ENCODE peak calls at places on chromosomes 5 and 9, in eight cellular contexts. One of them, this sample, is unnamed. For H3K36me3, the result is how much of the 10 kb centered on the place peaks cover.

GRCh38 chr5:179969110-179969509 is 61.4 kb upstream of the TBC1D9B start:
- DNase-seq in CD4-positive, CD25-positive, alpha-beta regulatory T cell: no peak
- DNase-seq in BJ: no peak
- DNase-seq in GM23248: no peak
- DNase-seq in uterus: no peak
- DNase-seq in psoas muscle: no peak
- DNase-seq in CD8-positive, alpha-beta memory T cell: no peak
- DNase-seq in pancreas: no peak
- DNase-seq in this sample: no peak

GRCh38 chr9:106277931-106278330 is 583.6 kb downstream of the TMEM38B start:
- DNase-seq in CD4-positive, CD25-positive, alpha-beta regulatory T cell: no peak
- DNase-seq in uterus: no peak
- DNase-seq in GM23248: no peak
- DNase-seq in BJ: no peak
- DNase-seq in CD8-positive, alpha-beta memory T cell: no peak
- DNase-seq in psoas muscle: no peak
- DNase-seq in pancreas: no peak
- DNase-seq in this sample: no peak

GRCh38 chr9:110015759-110016158 is 192.2 kb downstream of the C9orf152 start:
- DNase-seq in pancreas: no peak
- DNase-seq in uterus: no peak
- DNase-seq in GM23248: peak
- DNase-seq in CD8-positive, alpha-beta memory T cell: no peak
- DNase-seq in CD4-positive, CD25-positive, alpha-beta regulatory T cell: no peak
- DNase-seq in psoas muscle: no peak
- DNase-seq in BJ: no peak
- DNase-seq in this sample: no peak

GRCh38 chr5:141494761-141495455 is 6.0 kb downstream of the PCDHGC5 start:
- DNase-seq in GM23248: no peak
- DNase-seq in BJ: no peak
- DNase-seq in psoas muscle: no peak
- DNase-seq in CD8-positive, alpha-beta memory T cell: no peak
- DNase-seq in uterus: no peak
- DNase-seq in CD4-positive, CD25-positive, alpha-beta regulatory T cell: no peak
- DNase-seq in pancreas: no peak
- DNase-seq in this sample: no peak

GRCh38 chr5:142215915-142216681 is 107.5 kb downstream of the NDFIP1 start:
- DNase-seq in CD8-positive, alpha-beta memory T cell: no peak
- DNase-seq in pancreas: no peak
- DNase-seq in BJ: peak
- DNase-seq in psoas muscle: peak
- DNase-seq in uterus: peak
- DNase-seq in CD4-positive, CD25-positive, alpha-beta regulatory T cell: no peak
- DNase-seq in GM23248: peak
- DNase-seq in this sample: peak

GRCh38 chr9:6759114-6759977 is 1.6 kb downstream of the KDM4C start:
- DNase-seq in uterus: no peak
- DNase-seq in CD4-positive, CD25-positive, alpha-beta regulatory T cell: peak
- DNase-seq in psoas muscle: no peak
- DNase-seq in BJ: peak
- DNase-seq in pancreas: peak
- DNase-seq in CD8-positive, alpha-beta memory T cell: peak
- DNase-seq in GM23248: peak
- DNase-seq in this sample: no peak

GRCh38 chr9:79263666-79264460 is 307.9 kb upstream of the TLE4 start:
- DNase-seq in CD8-positive, alpha-beta memory T cell: no peak
- DNase-seq in psoas muscle: no peak
- DNase-seq in GM23248: peak
- DNase-seq in CD4-positive, CD25-positive, alpha-beta regulatory T cell: no peak
- DNase-seq in pancreas: no peak
- DNase-seq in uterus: no peak
- DNase-seq in BJ: no peak
- DNase-seq in this sample: peak

GRCh38 chr5:14628346-14628745 is 36.2 kb upstream of the OTULIN start:
- DNase-seq in CD4-positive, CD25-positive, alpha-beta regulatory T cell: peak
- DNase-seq in psoas muscle: no peak
- DNase-seq in uterus: no peak
- DNase-seq in pancreas: no peak
- DNase-seq in CD8-positive, alpha-beta memory T cell: peak
- DNase-seq in GM23248: peak
- DNase-seq in BJ: peak
- DNase-seq in this sample: no peak

GRCh38 chr9:124780060-124780756 is 3.3 kb downstream of the OLFML2A start:
- DNase-seq in CD8-positive, alpha-beta memory T cell: no peak
- DNase-seq in uterus: peak
- DNase-seq in BJ: no peak
- DNase-seq in GM23248: peak
- DNase-seq in CD4-positive, CD25-positive, alpha-beta regulatory T cell: no peak
- DNase-seq in psoas muscle: peak
- DNase-seq in pancreas: peak
- DNase-seq in this sample: peak

GRCh38 chr5:147855774-147856069 is 22.8 kb upstream of the SCGB3A2 start:
- DNase-seq in psoas muscle: no peak
- DNase-seq in uterus: no peak
- DNase-seq in CD4-positive, CD25-positive, alpha-beta regulatory T cell: no peak
- DNase-seq in pancreas: no peak
- DNase-seq in GM23248: peak
- DNase-seq in BJ: no peak
- DNase-seq in CD8-positive, alpha-beta memory T cell: no peak
- DNase-seq in this sample: no peak

GRCh38 chr5:88279584-88279983 is 10.9 kb upstream of the TMEM161B start:
- DNase-seq in psoas muscle: no peak
- DNase-seq in uterus: no peak
- DNase-seq in CD8-positive, alpha-beta memory T cell: no peak
- DNase-seq in BJ: no peak
- DNase-seq in CD4-positive, CD25-positive, alpha-beta regulatory T cell: no peak
- DNase-seq in pancreas: no peak
- DNase-seq in GM23248: peak
- DNase-seq in this sample: no peak

GRCh38 chr5:141864371-141865370 is 13.5 kb downstream of the PCDH1 start:
- DNase-seq in pancreas: no peak
- DNase-seq in CD8-positive, alpha-beta memory T cell: no peak
- DNase-seq in uterus: no peak
- DNase-seq in BJ: no peak
- DNase-seq in CD4-positive, CD25-positive, alpha-beta regulatory T cell: no peak
- DNase-seq in GM23248: no peak
- DNase-seq in psoas muscle: no peak
- DNase-seq in this sample: no peak

GRCh38 chr5:98713856-98714255 is 59.6 kb upstream of the RGMB start:
- DNase-seq in uterus: no peak
- DNase-seq in BJ: no peak
- DNase-seq in CD4-positive, CD25-positive, alpha-beta regulatory T cell: no peak
- DNase-seq in GM23248: no peak
- DNase-seq in pancreas: no peak
- DNase-seq in CD8-positive, alpha-beta memory T cell: no peak
- DNase-seq in psoas muscle: no peak
- DNase-seq in this sample: no peak

GRCh38 chr5:79436224-79436623 is 77.7 kb downstream of the HOMER1 start:
- DNase-seq in psoas muscle: no peak
- DNase-seq in uterus: no peak
- DNase-seq in BJ: peak
- DNase-seq in pancreas: no peak
- DNase-seq in CD8-positive, alpha-beta memory T cell: no peak
- DNase-seq in GM23248: peak
- DNase-seq in CD4-positive, CD25-positive, alpha-beta regulatory T cell: no peak
- DNase-seq in this sample: no peak

GRCh38 chr5:172452398-172453205 is 1.7 kb downstream of the SH3PXD2B start:
- DNase-seq in CD8-positive, alpha-beta memory T cell: no peak
- DNase-seq in BJ: peak
- DNase-seq in psoas muscle: no peak
- DNase-seq in uterus: no peak
- DNase-seq in CD4-positive, CD25-positive, alpha-beta regulatory T cell: no peak
- DNase-seq in GM23248: peak
- DNase-seq in pancreas: peak
- DNase-seq in this sample: no peak

GRCh38 chr5:17235736-17236330 is 18.4 kb downstream of the BASP1 start:
- DNase-seq in GM23248: peak
- DNase-seq in CD8-positive, alpha-beta memory T cell: no peak
- DNase-seq in pancreas: no peak
- DNase-seq in psoas muscle: no peak
- DNase-seq in uterus: no peak
- DNase-seq in BJ: no peak
- DNase-seq in CD4-positive, CD25-positive, alpha-beta regulatory T cell: no peak
- DNase-seq in this sample: no peak

GRCh38 chr9:105188746-105189145 is 55.7 kb upstream of the SLC44A1 start:
- DNase-seq in pancreas: no peak
- DNase-seq in BJ: no peak
- DNase-seq in CD8-positive, alpha-beta memory T cell: no peak
- DNase-seq in CD4-positive, CD25-positive, alpha-beta regulatory T cell: no peak
- DNase-seq in GM23248: no peak
- DNase-seq in uterus: no peak
- DNase-seq in psoas muscle: no peak
- DNase-seq in this sample: no peak

DNA sequence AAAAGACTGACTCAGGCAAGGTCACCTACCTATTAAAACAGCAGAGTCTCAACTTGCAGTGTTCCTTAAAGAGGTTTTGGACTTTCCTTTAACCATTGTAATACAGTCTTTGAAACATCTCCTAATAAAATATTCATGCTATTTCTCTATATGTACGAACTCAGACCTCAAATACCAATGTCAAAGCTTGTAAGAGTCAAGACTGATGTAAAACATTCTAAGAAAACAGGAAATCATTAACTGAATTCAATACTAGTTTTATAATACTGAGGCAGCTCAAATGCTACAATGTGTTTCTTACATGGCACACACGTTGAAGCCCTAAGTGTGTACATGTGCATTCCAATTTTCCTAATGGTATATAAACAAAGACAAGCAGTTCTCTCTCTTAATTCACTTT is 11.7 kb downstream of the PSIP1 start:
- DNase-seq in uterus: no peak
- DNase-seq in GM23248: no peak
- DNase-seq in psoas muscle: no peak
- DNase-seq in CD8-positive, alpha-beta memory T cell: no peak
- DNase-seq in BJ: no peak
- DNase-seq in CD4-positive, CD25-positive, alpha-beta regulatory T cell: no peak
- DNase-seq in pancreas: no peak
- DNase-seq in this sample: no peak
- H3K36me3 ChIP-seq in uterus: under half
- H3K36me3 ChIP-seq in GM23248: under half
- H3K36me3 ChIP-seq in psoas muscle: under half
- H3K36me3 ChIP-seq in CD8-positive, alpha-beta memory T cell: under half
- H3K36me3 ChIP-seq in BJ: under half
- H3K36me3 ChIP-seq in CD4-positive, CD25-positive, alpha-beta regulatory T cell: under half
- H3K36me3 ChIP-seq in pancreas: under half
- H3K36me3 ChIP-seq in this sample: under half

GRCh38 chr5:151664694-151665583 is 21.8 kb downstream of the SPARC start:
- DNase-seq in uterus: peak
- DNase-seq in BJ: no peak
- DNase-seq in GM23248: peak
- DNase-seq in CD8-positive, alpha-beta memory T cell: no peak
- DNase-seq in psoas muscle: peak
- DNase-seq in pancreas: no peak
- DNase-seq in CD4-positive, CD25-positive, alpha-beta regulatory T cell: no peak
- DNase-seq in this sample: peak
- H3K36me3 ChIP-seq in uterus: under half
- H3K36me3 ChIP-seq in BJ: half or more
- H3K36me3 ChIP-seq in GM23248: half or more
- H3K36me3 ChIP-seq in CD8-positive, alpha-beta memory T cell: under half
- H3K36me3 ChIP-seq in psoas muscle: half or more
- H3K36me3 ChIP-seq in pancreas: under half
- H3K36me3 ChIP-seq in CD4-positive, CD25-positive, alpha-beta regulatory T cell: under half
- H3K36me3 ChIP-seq in this sample: half or more

GRCh38 chr9:137569609-137570203 is 9.0 kb downstream of the DPH7 start:
- DNase-seq in psoas muscle: no peak
- DNase-seq in GM23248: no peak
- DNase-seq in CD8-positive, alpha-beta memory T cell: no peak
- DNase-seq in BJ: no peak
- DNase-seq in pancreas: no peak
- DNase-seq in uterus: no peak
- DNase-seq in CD4-positive, CD25-positive, alpha-beta regulatory T cell: no peak
- DNase-seq in this sample: no peak

GRCh38 chr9:137570566-137570965 is 8.2 kb downstream of the DPH7 start:
- DNase-seq in GM23248: no peak
- DNase-seq in uterus: no peak
- DNase-seq in pancreas: no peak
- DNase-seq in BJ: no peak
- DNase-seq in CD4-positive, CD25-positive, alpha-beta regulatory T cell: no peak
- DNase-seq in psoas muscle: no peak
- DNase-seq in CD8-positive, alpha-beta memory T cell: no peak
- DNase-seq in this sample: no peak

GRCh38 chr9:137564134-137564533 is 12.5 kb downstream of the MRPL41 start:
- DNase-seq in CD4-positive, CD25-positive, alpha-beta regulatory T cell: no peak
- DNase-seq in pancreas: no peak
- DNase-seq in CD8-positive, alpha-beta memory T cell: no peak
- DNase-seq in uterus: no peak
- DNase-seq in GM23248: no peak
- DNase-seq in BJ: no peak
- DNase-seq in psoas muscle: no peak
- DNase-seq in this sample: no peak

DNA sequence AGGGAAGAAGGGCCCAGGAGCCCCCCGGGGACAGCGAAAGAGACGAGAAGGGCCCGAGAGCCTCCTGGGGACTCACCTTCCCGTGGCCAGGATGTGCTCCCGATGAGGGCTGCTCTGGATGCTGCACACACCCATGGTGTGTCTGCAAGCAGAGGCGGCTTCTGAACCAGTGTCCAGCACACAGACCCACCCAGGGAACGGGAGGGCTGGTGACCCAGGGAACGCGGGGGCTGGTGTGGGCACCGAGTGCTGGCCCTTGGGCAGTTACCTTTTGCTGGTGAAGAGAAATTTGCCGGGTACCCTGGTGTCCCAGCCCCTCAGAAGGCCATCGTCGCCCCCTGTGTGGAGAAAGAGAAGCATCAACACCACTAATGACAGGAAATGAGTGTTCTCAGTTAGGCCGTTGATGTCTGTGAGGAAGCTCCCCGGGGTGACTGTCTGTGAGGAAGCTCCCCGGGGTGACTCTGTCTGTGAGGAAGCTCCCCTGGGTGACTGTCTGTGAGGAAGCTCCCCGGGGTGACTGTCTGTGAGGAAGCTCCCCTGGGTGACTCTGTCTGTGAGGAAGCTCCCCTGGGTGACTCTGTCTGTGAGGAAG is 13.2 kb downstream of the MRPL41 start:
- DNase-seq in pancreas: peak
- DNase-seq in uterus: no peak
- DNase-seq in CD8-positive, alpha-beta memory T cell: no peak
- DNase-seq in CD4-positive, CD25-positive, alpha-beta regulatory T cell: no peak
- DNase-seq in GM23248: no peak
- DNase-seq in BJ: no peak
- DNase-seq in psoas muscle: no peak
- DNase-seq in this sample: no peak
- H3K36me3 ChIP-seq in pancreas: under half
- H3K36me3 ChIP-seq in uterus: under half
- H3K36me3 ChIP-seq in CD8-positive, alpha-beta memory T cell: under half
- H3K36me3 ChIP-seq in CD4-positive, CD25-positive, alpha-beta regulatory T cell: under half
- H3K36me3 ChIP-seq in GM23248: under half
- H3K36me3 ChIP-seq in BJ: under half
- H3K36me3 ChIP-seq in psoas muscle: under half
- H3K36me3 ChIP-seq in this sample: under half

DNA sequence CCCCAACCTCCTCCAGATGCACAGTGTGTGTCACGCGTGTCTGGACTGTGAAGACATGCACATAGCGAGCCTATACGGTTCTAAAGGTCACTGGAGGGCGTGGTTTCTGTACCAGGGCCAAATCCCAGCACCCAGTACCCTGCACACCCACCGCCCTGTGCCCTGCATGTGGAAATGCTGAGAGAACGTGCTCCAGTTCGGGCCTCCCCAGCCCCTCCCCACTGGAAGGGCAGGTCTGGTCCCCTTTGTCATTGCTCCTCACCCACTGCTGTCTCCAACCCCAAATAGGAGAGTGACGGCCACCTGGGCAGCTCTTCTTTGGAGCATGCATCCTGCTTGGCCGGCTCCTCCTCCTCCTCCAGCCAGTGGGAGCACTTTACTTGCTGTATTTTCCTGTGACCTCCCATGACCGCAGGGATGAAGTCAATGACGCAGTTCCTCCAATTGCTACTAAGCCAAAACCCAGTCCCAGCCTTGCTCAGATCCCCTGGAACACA is 116.7 kb downstream of the WNK2 start:
- DNase-seq in pancreas: no peak
- DNase-seq in CD8-positive, alpha-beta memory T cell: no peak
- DNase-seq in GM23248: no peak
- DNase-seq in CD4-positive, CD25-positive, alpha-beta regulatory T cell: no peak
- DNase-seq in BJ: no peak
- DNase-seq in psoas muscle: no peak
- DNase-seq in uterus: peak
- DNase-seq in this sample: no peak
- H3K36me3 ChIP-seq in pancreas: under half
- H3K36me3 ChIP-seq in CD8-positive, alpha-beta memory T cell: under half
- H3K36me3 ChIP-seq in GM23248: under half
- H3K36me3 ChIP-seq in CD4-positive, CD25-positive, alpha-beta regulatory T cell: under half
- H3K36me3 ChIP-seq in BJ: under half
- H3K36me3 ChIP-seq in psoas muscle: under half
- H3K36me3 ChIP-seq in uterus: under half
- H3K36me3 ChIP-seq in this sample: under half